ENCODE peak calls at places on chromosomes 12 and 14, in seven cellular contexts. One of them, this sample, is unnamed.

GRCh38 chr12:25463005-25463404 is 90.1 kb downstream of the LMNTD1 start:
- DNase-seq in NCI-H345: no peak
- DNase-seq in heart right ventricle: no peak
- DNase-seq in ELR: no peak
- DNase-seq in breast epithelium: no peak
- DNase-seq in ureter: no peak
- DNase-seq in NCI-H1436: no peak
- DNase-seq in this sample: no peak

GRCh38 chr12:45284096-45284901 is 68.4 kb downstream of the ANO6 start:
- DNase-seq in NCI-H345: no peak
- DNase-seq in heart right ventricle: no peak
- DNase-seq in ELR: peak
- DNase-seq in breast epithelium: no peak
- DNase-seq in ureter: no peak
- DNase-seq in NCI-H1436: no peak
- DNase-seq in this sample: no peak

GRCh38 chr14:61122862-61123261 is 141.8 kb downstream of the SLC38A6 start:
- DNase-seq in NCI-H345: no peak
- DNase-seq in heart right ventricle: no peak
- DNase-seq in ELR: no peak
- DNase-seq in breast epithelium: no peak
- DNase-seq in ureter: no peak
- DNase-seq in NCI-H1436: no peak
- DNase-seq in this sample: no peak

GRCh38 chr14:74906923-74907620 is 16.0 kb downstream of the RPS6KL1 start:
- DNase-seq in NCI-H345: no peak
- DNase-seq in heart right ventricle: no peak
- DNase-seq in ELR: peak
- DNase-seq in breast epithelium: no peak
- DNase-seq in ureter: no peak
- DNase-seq in NCI-H1436: no peak
- DNase-seq in this sample: peak

GRCh38 chr14:60025586-60025985 is 66.1 kb upstream of the PCNX4 start:
- DNase-seq in NCI-H345: no peak
- DNase-seq in heart right ventricle: no peak
- DNase-seq in ELR: no peak
- DNase-seq in breast epithelium: no peak
- DNase-seq in ureter: no peak
- DNase-seq in NCI-H1436: no peak
- DNase-seq in this sample: no peak

GRCh38 chr12:3468329-3468728 is 22.7 kb upstream of the PRMT8 start:
- DNase-seq in NCI-H345: no peak
- DNase-seq in heart right ventricle: no peak
- DNase-seq in ELR: no peak
- DNase-seq in breast epithelium: no peak
- DNase-seq in ureter: no peak
- DNase-seq in NCI-H1436: no peak
- DNase-seq in this sample: no peak

GRCh38 chr14:23578560-23579310 is at the start of gene JPH4:
- DNase-seq in NCI-H345: peak
- DNase-seq in heart right ventricle: no peak
- DNase-seq in ELR: peak
- DNase-seq in breast epithelium: no peak
- DNase-seq in ureter: no peak
- DNase-seq in NCI-H1436: peak
- DNase-seq in this sample: peak

GRCh38 chr12:69068431-69068830 is 135.5 kb upstream of the CPM start:
- DNase-seq in NCI-H345: no peak
- DNase-seq in heart right ventricle: no peak
- DNase-seq in ELR: peak
- DNase-seq in breast epithelium: no peak
- DNase-seq in ureter: no peak
- DNase-seq in NCI-H1436: no peak
- DNase-seq in this sample: no peak

GRCh38 chr14:25841226-25841625 is 756.6 kb downstream of the NOVA1 start:
- DNase-seq in NCI-H345: no peak
- DNase-seq in heart right ventricle: no peak
- DNase-seq in ELR: no peak
- DNase-seq in breast epithelium: no peak
- DNase-seq in ureter: no peak
- DNase-seq in NCI-H1436: no peak
- DNase-seq in this sample: no peak

GRCh38 chr12:3607039-3607719 is 116.2 kb downstream of the PRMT8 start:
- DNase-seq in NCI-H345: peak
- DNase-seq in heart right ventricle: no peak
- DNase-seq in ELR: no peak
- DNase-seq in breast epithelium: no peak
- DNase-seq in ureter: no peak
- DNase-seq in NCI-H1436: no peak
- DNase-seq in this sample: no peak

GRCh38 chr12:24996820-24997219 is 47.9 kb upstream of the BCAT1 start:
- DNase-seq in NCI-H345: no peak
- DNase-seq in heart right ventricle: no peak
- DNase-seq in ELR: no peak
- DNase-seq in breast epithelium: no peak
- DNase-seq in ureter: no peak
- DNase-seq in NCI-H1436: no peak
- DNase-seq in this sample: no peak

GRCh38 chr14:58871972-58872530 is 234.3 kb downstream of the DACT1 start:
- DNase-seq in NCI-H345: no peak
- DNase-seq in heart right ventricle: no peak
- DNase-seq in ELR: no peak
- DNase-seq in breast epithelium: no peak
- DNase-seq in ureter: no peak
- DNase-seq in NCI-H1436: no peak
- DNase-seq in this sample: no peak

GRCh38 chr12:3193755-3194154 is 116.6 kb downstream of the TSPAN9 start:
- DNase-seq in NCI-H345: no peak
- DNase-seq in heart right ventricle: no peak
- DNase-seq in ELR: no peak
- DNase-seq in breast epithelium: no peak
- DNase-seq in ureter: no peak
- DNase-seq in NCI-H1436: no peak
- DNase-seq in this sample: no peak

GRCh38 chr12:56267443-56268071 is 815 bp downstream of the COQ10A start:
- DNase-seq in NCI-H345: no peak
- DNase-seq in heart right ventricle: peak
- DNase-seq in ELR: no peak
- DNase-seq in breast epithelium: no peak
- DNase-seq in ureter: no peak
- DNase-seq in NCI-H1436: no peak
- DNase-seq in this sample: no peak

GRCh38 chr14:90656986-90657385 is 159.2 kb downstream of the TTC7B start:
- DNase-seq in NCI-H345: no peak
- DNase-seq in heart right ventricle: no peak
- DNase-seq in ELR: no peak
- DNase-seq in breast epithelium: no peak
- DNase-seq in ureter: no peak
- DNase-seq in NCI-H1436: no peak
- DNase-seq in this sample: peak